ENCODE peak calls at places on chromosome 6, in seven cellular contexts. P is mammary epithelial cell; W is activated gamma-delta T cell; B is stimulated activated CD4-positive, alpha-beta T cell treated with anti-CD3 and anti-CD28 coated beads, TNF-alpha, amount 100 ng/mL, for 1 hour; U is AG09309; N is Calu3; K is activated T-helper 1 cell treated with anti-CD3 and anti-CD28 coated beads, Interleukin-12 subunit alpha, Interleukin-12 subunit beta, Interleukin-2, Interleukin-4 antibody, amounts not matched to agents 30 ng/mL and 10 ng/mL and 1 ng/mL, durations not matched to agents 14 hours and 24 hours and 36 hours. O is an unnamed sample.

GRCh38 chr6:56312049-56312448 is 64.7 kb upstream of the COL21A1 start:
- DNase-seq in P (no peak), W (no peak), B (no peak), U (no peak), N (no peak), K (no peak), O (no peak)

GRCh38 chr6:3757241-3757641 is 5.7 kb upstream of the PXDC1 start:
- DNase-seq in P (no peak), W (no peak), B (no peak), U (no peak), N (no peak), K (no peak), O (no peak)

GRCh38 chr6:142255785-142256184 is 46.0 kb upstream of the ADGRG6 start:
- DNase-seq in P (no peak), W (no peak), B (no peak), U (no peak), N (no peak), K (no peak), O (no peak)

GRCh38 chr6:98124176-98124575 is 710.2 kb upstream of the POU3F2 start:
- DNase-seq in P (peak; percentile 93), W (no peak), B (no peak), U (no peak), N (no peak), K (no peak), O (peak; percentile 3)

GRCh38 chr6:1787109-1787466 is 177.4 kb downstream of the FOXC1 start:
- DNase-seq in P (no peak), W (no peak), B (no peak), U (no peak), N (no peak), K (no peak), O (no peak)

GRCh38 chr6:33324139-33324538 is 6.6 kb upstream of the ZBTB22 start:
- DNase-seq in P (no peak), W (no peak), B (no peak), U (no peak), N (no peak), K (no peak), O (no peak)

GRCh38 chr6:147758305-147758704 is 249.8 kb downstream of the SAMD5 start:
- DNase-seq in P (no peak), W (no peak), B (no peak), U (no peak), N (no peak), K (no peak), O (no peak)

GRCh38 chr6:46741910-46742309 is 4.8 kb upstream of the ANKRD66 start:
- DNase-seq in P (no peak), W (no peak), B (no peak), U (no peak), N (no peak), K (no peak), O (no peak)

GRCh38 chr6:134031696-134032255 is 20.6 kb downstream of the SLC2A12 start:
- DNase-seq in P (peak; percentile 79), W (no peak), B (no peak), U (no peak), N (peak; percentile 20), K (no peak), O (no peak)

GRCh38 chr6:107129370-107129925 is 14.1 kb upstream of the BEND3 start:
- DNase-seq in P (no peak), W (no peak), B (no peak), U (no peak), N (no peak), K (no peak), O (no peak)

GRCh38 chr6:28134015-28134414 is 7.7 kb upstream of the ZKSCAN8 start:
- DNase-seq in P (peak; percentile 21), W (no peak), B (no peak), U (no peak), N (peak; percentile 40), K (no peak), O (peak; percentile 52)

GRCh38 chr6:111978826-111979225 is 75.1 kb upstream of the CCN6 start:
- DNase-seq in P (peak; percentile 51), W (no peak), B (no peak), U (no peak), N (no peak), K (no peak), O (no peak)

GRCh38 chr6:157985378-157986155 is 3.9 kb downstream of the SYNJ2 start:
- DNase-seq in P (no peak), W (no peak), B (no peak), U (no peak), N (no peak), K (no peak), O (no peak)

GRCh38 chr6:98927534-98927933 is 20.2 kb downstream of the FBXL4 start:
- DNase-seq in P (no peak), W (no peak), B (no peak), U (no peak), N (peak; percentile 2), K (no peak), O (no peak)

GRCh38 chr6:37514377-37514776 is 14.7 kb upstream of the CCDC167 start:
- DNase-seq in P (peak; percentile 75), W (no peak), B (no peak), U (no peak), N (no peak), K (no peak), O (peak; percentile 63)

GRCh38 chr6:5231289-5231688 is 29.5 kb downstream of the LYRM4 start:
- DNase-seq in P (no peak), W (no peak), B (no peak), U (no peak), N (no peak), K (no peak), O (no peak)

GRCh38 chr6:170112583-170112860 is 178.4 kb downstream of the DLL1 start:
- DNase-seq in P (no peak), W (no peak), B (no peak), U (no peak), N (no peak), K (no peak), O (no peak)

GRCh38 chr6:2982464-2983121 is 11.2 kb upstream of the SERPINB6 start:
- DNase-seq in P (no peak), W (no peak), B (no peak), U (no peak), N (no peak), K (no peak), O (no peak)

GRCh38 chr6:96450082-96450759 is 71.4 kb upstream of the UFL1 start:
- DNase-seq in P (peak; percentile 28), W (no peak), B (no peak), U (no peak), N (peak; percentile 27), K (no peak), O (no peak)

GRCh38 chr6:75275067-75275466 is 9.5 kb downstream of the TMEM30A start:
- DNase-seq in P (peak; percentile 79), W (no peak), B (no peak), U (peak; percentile 61), N (no peak), K (no peak), O (peak; percentile 39)

GRCh38 chr6:159959976-159960384 is 8.9 kb upstream of the IGF2R start:
- DNase-seq in P (no peak), W (no peak), B (no peak), U (no peak), N (no peak), K (no peak), O (no peak)

GRCh38 chr6:153214439-153214838 is 83.4 kb upstream of the RGS17 start:
- DNase-seq in P (no peak), W (no peak), B (no peak), U (no peak), N (no peak), K (no peak), O (no peak)

GRCh38 chr6:87534377-87535047 is 55.3 kb downstream of the RARS2 start:
- DNase-seq in P (no peak), W (no peak), B (no peak), U (no peak), N (no peak), K (no peak), O (no peak)